ENCODE peak calls at places on chromosomes 5 and 9, in four cellular contexts. One of them, this sample, is unnamed.

GRCh38 chr5:77282337-77283027 is 72.0 kb downstream of the PDE8B start:
- DNase-seq in endothelial cell: no peak
- DNase-seq in mesothelial cell of epicardium: no peak
- DNase-seq in heart right ventricle: no peak
- DNase-seq in this sample: no peak

GRCh38 chr9:129932303-129933151 is 97.3 kb downstream of the USP20 start:
- DNase-seq in endothelial cell: no peak
- DNase-seq in mesothelial cell of epicardium: no peak
- DNase-seq in heart right ventricle: no peak
- DNase-seq in this sample: no peak

GRCh38 chr5:14458414-14458813 is 123.2 kb upstream of the OTULINL start:
- DNase-seq in endothelial cell: no peak
- DNase-seq in mesothelial cell of epicardium: no peak
- DNase-seq in heart right ventricle: no peak
- DNase-seq in this sample: no peak

GRCh38 chr9:101582593-101582992 is 12.2 kb downstream of the PPP3R2 start:
- DNase-seq in endothelial cell: no peak
- DNase-seq in mesothelial cell of epicardium: no peak
- DNase-seq in heart right ventricle: no peak
- DNase-seq in this sample: no peak

GRCh38 chr5:126373621-126374416 is 49.4 kb upstream of the GRAMD2B start:
- DNase-seq in endothelial cell: no peak
- DNase-seq in mesothelial cell of epicardium: no peak
- DNase-seq in heart right ventricle: no peak
- DNase-seq in this sample: no peak

GRCh38 chr5:39462211-39462610 is 37.4 kb upstream of the DAB2 start:
- DNase-seq in endothelial cell: no peak
- DNase-seq in mesothelial cell of epicardium: no peak
- DNase-seq in heart right ventricle: no peak
- DNase-seq in this sample: no peak

GRCh38 chr9:33415152-33416038 is 13.0 kb upstream of the AQP7 start:
- DNase-seq in endothelial cell: peak; percentile 55
- DNase-seq in mesothelial cell of epicardium: peak; percentile 39
- DNase-seq in heart right ventricle: peak; percentile 81
- DNase-seq in this sample: peak; percentile 77

GRCh38 chr5:142674438-142675210 is 11.3 kb downstream of the FGF1 start:
- DNase-seq in endothelial cell: no peak
- DNase-seq in mesothelial cell of epicardium: no peak
- DNase-seq in heart right ventricle: peak; percentile 32
- DNase-seq in this sample: no peak

GRCh38 chr9:128150594-128151342 is 1.5 kb downstream of the LCN2 start:
- DNase-seq in endothelial cell: peak; percentile 56
- DNase-seq in mesothelial cell of epicardium: no peak
- DNase-seq in heart right ventricle: no peak
- DNase-seq in this sample: no peak

GRCh38 chr5:117713585-117714198 is 1139.1 kb upstream of the SEMA6A start:
- DNase-seq in endothelial cell: peak; percentile 6
- DNase-seq in mesothelial cell of epicardium: no peak
- DNase-seq in heart right ventricle: no peak
- DNase-seq in this sample: no peak

GRCh38 chr9:89808801-89809200 is 204.0 kb downstream of the GADD45G start:
- DNase-seq in endothelial cell: no peak
- DNase-seq in mesothelial cell of epicardium: no peak
- DNase-seq in heart right ventricle: no peak
- DNase-seq in this sample: peak; percentile 58

GRCh38 chr9:113653746-113654604 is 190.4 kb downstream of the RGS3 start:
- DNase-seq in endothelial cell: no peak
- DNase-seq in mesothelial cell of epicardium: no peak
- DNase-seq in heart right ventricle: no peak
- DNase-seq in this sample: no peak

GRCh38 chr9:111621895-111622480 is 9.1 kb upstream of the DNAJC25 start:
- DNase-seq in endothelial cell: peak; percentile 58
- DNase-seq in mesothelial cell of epicardium: no peak
- DNase-seq in heart right ventricle: no peak
- DNase-seq in this sample: no peak

GRCh38 chr9:125513634-125514413 is 193.2 kb downstream of the MAPKAP1 start:
- DNase-seq in endothelial cell: no peak
- DNase-seq in mesothelial cell of epicardium: no peak
- DNase-seq in heart right ventricle: no peak
- DNase-seq in this sample: no peak

GRCh38 chr5:67350185-67350584 is 153.6 kb upstream of the CD180 start:
- DNase-seq in endothelial cell: no peak
- DNase-seq in mesothelial cell of epicardium: no peak
- DNase-seq in heart right ventricle: no peak
- DNase-seq in this sample: no peak

GRCh38 chr9:35035851-35036701 is 36.3 kb downstream of the VCP start:
- DNase-seq in endothelial cell: no peak
- DNase-seq in mesothelial cell of epicardium: no peak
- DNase-seq in heart right ventricle: peak; percentile 73
- DNase-seq in this sample: no peak

GRCh38 chr9:96491079-96491879 is 41.3 kb downstream of the HABP4 start:
- DNase-seq in endothelial cell: no peak
- DNase-seq in mesothelial cell of epicardium: no peak
- DNase-seq in heart right ventricle: no peak
- DNase-seq in this sample: no peak

GRCh38 chr9:134648701-134649525 is 7.3 kb downstream of the COL5A1 start:
- DNase-seq in endothelial cell: no peak
- DNase-seq in mesothelial cell of epicardium: no peak
- DNase-seq in heart right ventricle: no peak
- DNase-seq in this sample: no peak

GRCh38 chr5:19806756-19807155 is 181.2 kb downstream of the CDH18 start:
- DNase-seq in endothelial cell: no peak
- DNase-seq in mesothelial cell of epicardium: no peak
- DNase-seq in heart right ventricle: no peak
- DNase-seq in this sample: no peak

GRCh38 chr9:134620751-134621557 is 20.6 kb upstream of the COL5A1 start:
- DNase-seq in endothelial cell: no peak
- DNase-seq in mesothelial cell of epicardium: peak; percentile 9
- DNase-seq in heart right ventricle: no peak
- DNase-seq in this sample: peak; percentile 50

GRCh38 chr9:129964901-129965734 is 77.9 kb downstream of the FNBP1 start:
- DNase-seq in endothelial cell: no peak
- DNase-seq in mesothelial cell of epicardium: no peak
- DNase-seq in heart right ventricle: no peak
- DNase-seq in this sample: no peak

GRCh38 chr9:13717356-13718057 is 438.0 kb upstream of the MPDZ start:
- DNase-seq in endothelial cell: no peak
- DNase-seq in mesothelial cell of epicardium: no peak
- DNase-seq in heart right ventricle: no peak
- DNase-seq in this sample: no peak

GRCh38 chr5:8788246-8788645 is 757.6 kb downstream of the SEMA5A start:
- DNase-seq in endothelial cell: no peak
- DNase-seq in mesothelial cell of epicardium: no peak
- DNase-seq in heart right ventricle: no peak
- DNase-seq in this sample: no peak

GRCh38 chr5:150063638-150064037 is 22.7 kb downstream of the CSF1R start:
- DNase-seq in endothelial cell: no peak
- DNase-seq in mesothelial cell of epicardium: no peak
- DNase-seq in heart right ventricle: no peak
- DNase-seq in this sample: no peak

GRCh38 chr9:36112516-36112915 is 24.0 kb upstream of the GLIPR2 start:
- DNase-seq in endothelial cell: no peak
- DNase-seq in mesothelial cell of epicardium: no peak
- DNase-seq in heart right ventricle: no peak
- DNase-seq in this sample: no peak

GRCh38 chr9:36113999-36114398 is 22.5 kb upstream of the GLIPR2 start:
- DNase-seq in endothelial cell: no peak
- DNase-seq in mesothelial cell of epicardium: no peak
- DNase-seq in heart right ventricle: no peak
- DNase-seq in this sample: no peak

GRCh38 chr9:36110434-36110833 is 26.1 kb upstream of the GLIPR2 start:
- DNase-seq in endothelial cell: no peak
- DNase-seq in mesothelial cell of epicardium: no peak
- DNase-seq in heart right ventricle: no peak
- DNase-seq in this sample: no peak
- TF ChIP-seq CTCF in endothelial cell: no peak
- TF ChIP-seq CTCF in mesothelial cell of epicardium: no peak
- TF ChIP-seq CTCF in heart right ventricle: no peak
- TF ChIP-seq CTCF in this sample: no peak

GRCh38 chr9:118751077-118751847 is 618.0 kb downstream of the BRINP1 start:
- DNase-seq in endothelial cell: no peak
- DNase-seq in mesothelial cell of epicardium: no peak
- DNase-seq in heart right ventricle: no peak
- DNase-seq in this sample: no peak

DNA sequence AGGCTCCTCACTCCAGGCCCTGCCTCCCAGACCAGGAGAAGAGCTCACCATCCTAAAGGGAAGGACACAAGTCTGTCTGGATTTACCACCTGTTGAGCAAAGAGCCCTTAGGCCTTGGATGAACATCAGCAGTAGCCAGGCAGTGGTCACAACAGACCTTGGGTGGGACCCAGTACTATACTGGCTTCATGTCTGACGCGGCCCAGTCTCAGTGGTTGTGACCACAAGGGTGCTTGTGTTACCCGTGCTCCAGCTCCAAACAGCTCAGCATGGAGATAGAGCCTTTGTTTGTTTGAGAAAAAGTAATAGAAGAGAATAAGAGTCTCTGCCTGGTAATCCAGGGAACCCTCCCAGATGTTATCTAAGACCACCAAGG is 617.4 kb downstream of the BRINP1 start:
- DNase-seq in endothelial cell: no peak
- DNase-seq in mesothelial cell of epicardium: no peak
- DNase-seq in heart right ventricle: no peak
- DNase-seq in this sample: no peak
- TF ChIP-seq CTCF in endothelial cell: no peak
- TF ChIP-seq CTCF in mesothelial cell of epicardium: no peak
- TF ChIP-seq CTCF in heart right ventricle: no peak
- TF ChIP-seq CTCF in this sample: no peak

GRCh38 chr9:77977210-77977611 is 54.4 kb downstream of the GNAQ start:
- DNase-seq in endothelial cell: peak; percentile 74
- DNase-seq in mesothelial cell of epicardium: no peak
- DNase-seq in heart right ventricle: peak; percentile 65
- DNase-seq in this sample: no peak
- TF ChIP-seq CTCF in endothelial cell: peak; percentile 70
- TF ChIP-seq CTCF in mesothelial cell of epicardium: no peak
- TF ChIP-seq CTCF in heart right ventricle: peak; percentile 59
- TF ChIP-seq CTCF in this sample: peak; percentile 68

GRCh38 chr5:172850454-172850797 is 16.4 kb downstream of the ERGIC1 start:
- DNase-seq in endothelial cell: no peak
- DNase-seq in mesothelial cell of epicardium: no peak
- DNase-seq in heart right ventricle: no peak
- DNase-seq in this sample: no peak
- TF ChIP-seq CTCF in endothelial cell: no peak
- TF ChIP-seq CTCF in mesothelial cell of epicardium: no peak
- TF ChIP-seq CTCF in heart right ventricle: no peak
- TF ChIP-seq CTCF in this sample: no peak

GRCh38 chr5:132003170-132003744 is 8.2 kb downstream of the ACSL6 start:
- DNase-seq in endothelial cell: peak; percentile 37
- DNase-seq in mesothelial cell of epicardium: no peak
- DNase-seq in heart right ventricle: peak; percentile 42
- DNase-seq in this sample: no peak
- TF ChIP-seq CTCF in endothelial cell: no peak
- TF ChIP-seq CTCF in mesothelial cell of epicardium: no peak
- TF ChIP-seq CTCF in heart right ventricle: no peak
- TF ChIP-seq CTCF in this sample: peak; percentile 68

DNA sequence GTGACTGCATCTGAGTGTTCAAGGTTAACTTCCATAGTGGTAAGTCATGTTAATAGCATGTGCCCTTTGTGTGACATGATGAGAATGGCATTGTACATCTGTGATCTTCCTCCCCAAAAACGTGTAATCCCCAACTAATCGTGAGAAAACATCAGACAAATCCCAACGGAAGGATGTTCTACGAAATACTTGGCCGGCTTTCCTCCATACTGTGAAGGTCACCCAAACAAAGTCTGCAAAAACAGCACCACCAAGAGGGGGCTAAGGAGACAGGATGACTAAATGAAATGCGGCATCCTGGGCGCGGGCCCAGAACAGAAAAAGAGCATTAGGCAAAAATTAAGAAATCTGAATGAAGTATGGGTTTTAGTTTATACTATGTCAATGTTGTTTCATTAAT is 81.8 kb downstream of the MED10 start:
- DNase-seq in endothelial cell: no peak
- DNase-seq in mesothelial cell of epicardium: no peak
- DNase-seq in heart right ventricle: no peak
- DNase-seq in this sample: no peak
- TF ChIP-seq CTCF in endothelial cell: no peak
- TF ChIP-seq CTCF in mesothelial cell of epicardium: no peak
- TF ChIP-seq CTCF in heart right ventricle: no peak
- TF ChIP-seq CTCF in this sample: no peak

DNA sequence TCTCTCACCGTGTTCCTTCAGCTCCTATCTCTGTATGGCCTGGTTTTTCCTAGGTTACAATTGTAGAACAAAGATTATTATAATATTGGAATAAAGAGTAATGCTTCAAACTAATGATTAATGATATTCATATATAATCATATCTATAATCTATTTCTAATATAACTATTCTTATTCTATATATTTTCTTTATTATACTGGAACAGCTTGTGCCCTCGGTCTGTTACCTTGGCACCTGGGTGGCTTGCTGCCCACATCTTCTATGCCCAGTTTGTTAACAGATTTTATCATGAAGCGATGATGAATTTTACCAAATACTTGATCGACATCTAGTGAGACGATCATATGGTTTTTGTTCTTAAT is 363.6 kb upstream of the TYRP1 start:
- DNase-seq in endothelial cell: no peak
- DNase-seq in mesothelial cell of epicardium: no peak
- DNase-seq in heart right ventricle: no peak
- DNase-seq in this sample: no peak
- TF ChIP-seq CTCF in endothelial cell: peak; percentile 3
- TF ChIP-seq CTCF in mesothelial cell of epicardium: no peak
- TF ChIP-seq CTCF in heart right ventricle: no peak
- TF ChIP-seq CTCF in this sample: peak; percentile 7